ENCODE peak calls at places on chromosomes 1 and 21, in seven cellular contexts. F, V, R, S, A, B and W are unnamed samples.

GRCh38 chr1:31415658-31416057 is 2.6 kb downstream of the SERINC2 start:
- DNase-seq in F (no peak), V (no peak), R (no peak), S (no peak), A (no peak), B (no peak), W (no peak)

GRCh38 chr1:53982762-53983101 is 35.3 kb downstream of the LDLRAD1 start:
- DNase-seq in F (no peak), V (no peak), R (no peak), S (no peak), A (no peak), B (no peak), W (no peak)

GRCh38 chr1:31591425-31592093 is 15.2 kb downstream of the TINAGL1 start:
- DNase-seq in F (peak), V (no peak), R (no peak), S (no peak), A (no peak), B (no peak), W (no peak)

GRCh38 chr21:42461881-42462877 is 33.8 kb downstream of the RSPH1 start:
- DNase-seq in F (peak), V (no peak), R (no peak), S (peak), A (no peak), B (no peak), W (no peak)

GRCh38 chr1:234776875-234777849 is 167.2 kb upstream of the IRF2BP2 start:
- DNase-seq in F (no peak), V (peak), R (no peak), S (no peak), A (no peak), B (no peak), W (no peak)

GRCh38 chr21:17352937-17353655 is 159.7 kb upstream of the CXADR start:
- DNase-seq in F (no peak), V (no peak), R (no peak), S (no peak), A (no peak), B (no peak), W (no peak)

GRCh38 chr1:186435336-186435735 is 25.6 kb downstream of the PDC start:
- DNase-seq in F (no peak), V (no peak), R (no peak), S (no peak), A (no peak), B (no peak), W (no peak)

GRCh38 chr1:92043621-92044020 is 13.8 kb downstream of the EPHX4 start:
- DNase-seq in F (no peak), V (no peak), R (no peak), S (no peak), A (no peak), B (no peak), W (no peak)

GRCh38 chr1:84896279-84896678 is 3.3 kb upstream of the LPAR3 start:
- DNase-seq in F (no peak), V (no peak), R (no peak), S (no peak), A (no peak), B (no peak), W (no peak)

GRCh38 chr1:115604508-115604907 is 37.3 kb upstream of the VANGL1 start:
- DNase-seq in F (no peak), V (no peak), R (no peak), S (no peak), A (no peak), B (no peak), W (no peak)

GRCh38 chr1:41917835-41918449 is 780 bp downstream of the HIVEP3 start:
- DNase-seq in F (peak), V (peak), R (peak), S (no peak), A (no peak), B (no peak), W (no peak)

GRCh38 chr1:6922096-6922931 is 137.1 kb downstream of the CAMTA1 start:
- DNase-seq in F (no peak), V (peak), R (peak), S (no peak), A (peak), B (peak), W (no peak)

GRCh38 chr1:202112864-202113689 is 9.6 kb upstream of the GPR37L1 start:
- DNase-seq in F (peak), V (no peak), R (peak), S (no peak), A (no peak), B (no peak), W (no peak)

GRCh38 chr1:156421062-156421938 is 52.3 kb downstream of the RHBG start:
- DNase-seq in F (peak), V (peak), R (peak), S (peak), A (peak), B (peak), W (no peak)

GRCh38 chr21:33262921-33263320 is 3.2 kb upstream of the IL10RB start:
- DNase-seq in F (no peak), V (no peak), R (no peak), S (no peak), A (no peak), B (no peak), W (no peak)

GRCh38 chr21:26686278-26686677 is 113.2 kb upstream of the CYYR1 start:
- DNase-seq in F (no peak), V (peak), R (no peak), S (no peak), A (no peak), B (no peak), W (no peak)

GRCh38 chr1:18970358-18970757 is 13.9 kb upstream of the IFFO2 start:
- DNase-seq in F (no peak), V (no peak), R (no peak), S (peak), A (no peak), B (no peak), W (no peak)

GRCh38 chr1:1906185-1907097 is 8.6 kb upstream of the CALML6 start:
- DNase-seq in F (peak), V (peak), R (peak), S (peak), A (peak), B (peak), W (no peak)

GRCh38 chr21:37366488-37367300 is at the start of gene DYRK1A:
- DNase-seq in F (peak), V (peak), R (peak), S (peak), A (peak), B (peak), W (peak)

GRCh38 chr1:234170622-234171021 is 202.6 kb upstream of the COA6 start:
- DNase-seq in F (no peak), V (no peak), R (no peak), S (no peak), A (no peak), B (no peak), W (no peak)

GRCh38 chr1:230832466-230832865 is 35.9 kb downstream of the C1orf198 start:
- DNase-seq in F (no peak), V (no peak), R (no peak), S (no peak), A (no peak), B (no peak), W (no peak)

GRCh38 chr1:47371016-47371517 is 37.5 kb downstream of the CMPK1 start:
- DNase-seq in F (no peak), V (no peak), R (no peak), S (no peak), A (no peak), B (no peak), W (no peak)

GRCh38 chr21:45589686-45590245 is 47.5 kb upstream of the SLC19A1 start:
- DNase-seq in F (no peak), V (no peak), R (no peak), S (peak), A (no peak), B (peak), W (no peak)
- TF ChIP-seq CTCF in F (no peak), V (no peak), R (no peak), S (no peak), A (no peak), B (no peak), W (no peak)

GRCh38 chr1:174965006-174965971 is 34.5 kb upstream of the CACYBP start:
- DNase-seq in F (no peak), V (no peak), R (no peak), S (no peak), A (no peak), B (no peak), W (no peak)
- TF ChIP-seq POLR2A in F (peak), V (no peak), R (no peak), S (no peak), A (no peak), B (no peak), W (no peak)

GRCh38 chr1:3736708-3737107 is 15.5 kb upstream of the CCDC27 start:
- DNase-seq in F (no peak), V (no peak), R (no peak), S (no peak), A (no peak), B (no peak), W (no peak)
- TF ChIP-seq CTCF in F (no peak), V (no peak), R (no peak), S (no peak), A (no peak), B (no peak), W (no peak)

DNA sequence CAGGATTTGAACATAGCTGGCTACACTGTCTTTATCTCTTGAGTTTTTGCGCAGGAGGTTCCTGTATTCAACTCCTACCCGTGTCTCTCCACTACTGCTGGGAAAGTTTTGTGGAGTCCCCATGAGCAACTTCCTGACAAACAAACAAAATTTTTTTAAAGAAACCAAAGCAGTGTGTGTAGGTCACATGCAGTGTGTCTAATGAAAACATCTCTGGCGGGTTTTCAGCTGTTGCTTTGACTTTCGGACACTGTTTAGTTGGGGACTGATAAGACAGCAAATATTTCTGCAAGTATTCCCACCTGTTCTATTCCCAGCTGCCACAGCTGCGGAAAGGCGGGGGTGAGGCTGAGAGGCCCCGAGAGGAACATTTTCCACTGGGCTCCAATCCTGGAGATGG is 2.0 kb downstream of the PSEN2 start:
- DNase-seq in F (no peak), V (peak), R (no peak), S (no peak), A (no peak), B (no peak), W (no peak)
- TF ChIP-seq POLR2A in F (peak), V (no peak), R (no peak), S (no peak), A (no peak), B (no peak), W (no peak)

GRCh38 chr1:93463960-93464359 is 16.0 kb downstream of the FNBP1L start:
- DNase-seq in F (no peak), V (no peak), R (no peak), S (no peak), A (no peak), B (no peak), W (no peak)
- TF ChIP-seq CTCF in F (no peak), V (no peak), R (no peak), S (no peak), A (no peak), B (no peak), W (no peak)

GRCh38 chr1:22471610-22472009 is 20.0 kb downstream of the ZBTB40 start:
- DNase-seq in F (no peak), V (no peak), R (no peak), S (no peak), A (no peak), B (no peak), W (no peak)

GRCh38 chr1:22470227-22470626 is 18.6 kb downstream of the ZBTB40 start:
- DNase-seq in F (no peak), V (no peak), R (no peak), S (no peak), A (no peak), B (no peak), W (no peak)

GRCh38 chr1:22469219-22469618 is 17.6 kb downstream of the ZBTB40 start:
- DNase-seq in F (no peak), V (no peak), R (no peak), S (no peak), A (no peak), B (no peak), W (no peak)

GRCh38 chr1:22472596-22472995 is 20.9 kb downstream of the ZBTB40 start:
- DNase-seq in F (no peak), V (no peak), R (peak), S (no peak), A (no peak), B (no peak), W (no peak)

GRCh38 chr1:22471078-22471477 is 19.4 kb downstream of the ZBTB40 start:
- DNase-seq in F (no peak), V (peak), R (peak), S (no peak), A (peak), B (peak), W (no peak)
- TF ChIP-seq POLR2A in F (no peak), V (no peak), R (no peak), S (no peak), A (no peak), B (no peak), W (no peak)

GRCh38 chr1:184110253-184111204 is 59.0 kb downstream of the TSEN15 start:
- DNase-seq in F (no peak), V (no peak), R (no peak), S (no peak), A (no peak), B (no peak), W (no peak)
- TF ChIP-seq CTCF in F (no peak), V (no peak), R (no peak), S (no peak), A (no peak), B (no peak), W (no peak)

DNA sequence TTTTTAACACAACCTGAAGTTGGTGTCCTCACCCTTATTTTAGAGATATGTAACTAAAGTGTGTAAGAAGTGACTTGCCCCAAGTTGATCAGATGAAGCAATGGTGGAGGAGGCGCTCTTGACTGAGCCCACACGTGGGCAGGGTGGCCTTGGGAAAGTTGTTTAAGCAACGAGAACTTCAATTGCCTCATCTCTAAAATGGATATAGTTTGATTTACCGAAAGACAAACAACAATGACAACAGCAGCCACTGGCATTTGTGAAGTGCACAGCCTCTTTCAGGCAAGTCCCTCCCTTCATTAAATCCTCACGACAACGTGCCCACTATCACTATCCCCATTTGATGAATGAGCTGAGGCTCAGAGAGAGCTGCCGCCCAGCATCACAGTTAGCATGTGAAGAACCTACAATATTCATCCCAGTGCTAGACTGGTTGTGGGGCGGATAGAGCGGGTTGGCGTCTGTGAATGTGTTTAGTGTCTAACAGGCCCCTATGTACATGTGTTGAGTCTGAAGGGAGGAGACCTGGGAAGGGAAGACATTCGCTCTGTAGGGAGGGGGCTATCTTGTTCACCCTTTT is 3.0 kb downstream of the IL22RA1 start:
- DNase-seq in F (no peak), V (no peak), R (no peak), S (no peak), A (no peak), B (no peak), W (no peak)
- TF ChIP-seq POLR2A in F (no peak), V (no peak), R (no peak), S (no peak), A (no peak), B (no peak), W (no peak)

DNA sequence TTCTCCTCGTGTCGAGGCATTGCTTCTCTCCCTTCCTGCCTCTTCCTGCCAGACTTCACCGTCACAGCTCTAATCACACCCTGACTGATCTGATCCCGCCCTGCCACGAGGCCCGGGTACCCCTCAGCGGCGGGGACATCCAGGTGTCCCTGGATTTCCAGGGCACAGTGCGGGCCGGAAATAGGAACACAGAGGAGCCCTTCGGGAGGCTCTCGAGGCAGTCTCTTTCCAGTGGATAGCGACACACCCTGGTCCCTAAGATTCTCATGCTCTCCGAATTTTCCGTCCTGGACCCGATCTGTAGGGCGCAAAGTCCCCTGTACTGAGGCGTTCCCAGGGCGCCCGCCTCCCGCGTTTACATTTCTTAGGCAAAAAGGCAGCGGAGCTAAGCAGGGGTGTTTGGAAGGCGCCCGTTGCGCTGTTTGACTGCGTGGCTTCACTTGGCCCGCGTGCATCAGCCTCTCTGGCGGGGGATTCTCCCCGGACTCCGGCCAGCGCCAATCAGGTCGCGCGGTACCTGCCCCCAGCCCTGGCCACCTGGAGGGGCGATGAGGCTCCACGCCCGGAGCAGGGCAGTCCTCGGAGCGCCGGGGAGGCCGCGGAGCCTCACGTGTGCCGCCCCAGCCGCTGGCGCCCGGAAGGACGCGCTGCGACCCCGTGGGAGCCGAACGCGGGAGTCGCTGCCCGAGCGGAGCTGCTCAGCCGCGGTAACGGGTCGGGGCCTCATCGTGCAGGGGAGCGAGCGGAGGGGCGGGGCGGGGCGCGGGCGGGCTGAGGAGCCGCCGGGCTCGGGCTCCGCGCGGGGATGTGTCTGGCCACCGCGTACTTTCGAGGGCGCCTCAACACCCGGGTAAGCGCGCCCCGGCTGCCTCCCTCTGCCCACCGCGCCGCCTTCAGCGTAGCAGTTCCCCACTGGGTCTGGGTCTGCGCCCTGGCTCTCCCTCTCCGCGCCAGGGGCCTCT is at the start of gene FAM163A:
- DNase-seq in F (no peak), V (no peak), R (no peak), S (no peak), A (no peak), B (no peak), W (no peak)
- TF ChIP-seq CTCF in F (no peak), V (no peak), R (no peak), S (no peak), A (no peak), B (no peak), W (no peak)

GRCh38 chr1:64006276-64007051 is 197.0 kb upstream of the UBE2U start:
- DNase-seq in F (no peak), V (peak), R (peak), S (no peak), A (no peak), B (no peak), W (no peak)
- TF ChIP-seq POLR2A in F (no peak), V (no peak), R (no peak), S (no peak), A (no peak), B (no peak), W (no peak)